ENCODE peak calls at places on chromosomes 2 and 18, in ten cellular contexts. H, W, B, I, P, L, K, G, F and O are unnamed samples.

GRCh38 chr2:236179653-236180500 is 11.7 kb upstream of the GBX2 start:
- DNase-seq in K (peak), H (no peak), F (peak), L (no peak), P (no peak), I (no peak), W (no peak), B (no peak), G (no peak), O (peak)

GRCh38 chr2:174544156-174544555 is 53.4 kb downstream of the WIPF1 start:
- DNase-seq in F (no peak), L (no peak), W (no peak), B (no peak), H (no peak), I (no peak), G (no peak), K (no peak), P (no peak), O (no peak)

GRCh38 chr2:232883116-232883721 is 13.2 kb downstream of the SNORC start:
- DNase-seq in G (peak), P (peak), L (no peak), W (no peak), F (no peak), K (no peak), B (no peak), I (peak), H (no peak), O (no peak)

GRCh38 chr2:11342561-11343343 is 1.7 kb downstream of the ROCK2 start:
- DNase-seq in B (no peak), P (no peak), K (peak), G (no peak), W (no peak), H (no peak), L (peak), I (no peak), F (peak), O (no peak)

GRCh38 chr2:231000211-231000904 is 4.4 kb downstream of the SPATA3 start:
- DNase-seq in H (no peak), G (no peak), K (no peak), F (peak), I (no peak), B (no peak), W (no peak), L (no peak), P (peak), O (no peak)

GRCh38 chr2:96265349-96265839 is 403 bp downstream of the TMEM127 start:
- DNase-seq in K (no peak), B (no peak), W (peak), L (no peak), I (peak), F (peak), H (peak), P (peak), G (no peak), O (no peak)

GRCh38 chr2:193695367-193695766 is 1500.6 kb upstream of the TMEFF2 start:
- DNase-seq in W (no peak), G (no peak), K (peak), F (peak), L (peak), P (no peak), B (no peak), I (no peak), H (no peak), O (no peak)

GRCh38 chr18:23135679-23136325 is 517 bp downstream of the CABLES1 start:
- DNase-seq in G (peak), H (no peak), P (peak), L (no peak), K (peak), W (no peak), F (peak), I (no peak), B (peak), O (peak)

GRCh38 chr2:197909377-197909776 is 105.0 kb downstream of the PLCL1 start:
- DNase-seq in I (no peak), B (no peak), H (no peak), F (peak), L (peak), G (no peak), P (no peak), K (peak), W (no peak), O (no peak)

GRCh38 chr18:61569176-61569892 is 236.1 kb downstream of the CDH20 start:
- DNase-seq in B (no peak), P (no peak), H (no peak), G (no peak), F (peak), L (peak), K (peak), I (no peak), W (no peak), O (no peak)

GRCh38 chr2:88933980-88934379 is 242.5 kb downstream of the RPIA start:
- DNase-seq in F (no peak), H (no peak), G (no peak), W (no peak), K (peak), L (no peak), B (peak), P (no peak), I (no peak), O (no peak)